ENCODE peak calls at places on chromosome 13, in four cellular contexts. T is fibroblast of mammary gland, X is EL, Y is HTR-8/SVneo. L is an unnamed sample.

GRCh38 chr13:100674363-100674847 is at the start of gene TMTC4:
- DNase-seq in T (no peak), X (no peak), Y (no peak), L (no peak)

GRCh38 chr13:74444161-74444571 is 310.0 kb upstream of the KLF12 start:
- DNase-seq in T (no peak), X (peak; percentile 78), Y (no peak), L (peak; percentile 10)

GRCh38 chr13:100040196-100040595 is 48.7 kb upstream of the PCCA start:
- DNase-seq in T (no peak), X (no peak), Y (no peak), L (no peak)

GRCh38 chr13:51453959-51454703 is 1.3 kb upstream of the INTS6 start:
- DNase-seq in T (peak; percentile 21), X (peak; percentile 31), Y (peak; percentile 2), L (no peak)

GRCh38 chr13:29922281-29922821 is 71.9 kb upstream of the UBL3 start:
- DNase-seq in T (peak; percentile 73), X (peak; percentile 60), Y (no peak), L (peak; percentile 24)

GRCh38 chr13:101757446-101758039 is 305.1 kb downstream of the ITGBL1 start:
- DNase-seq in T (peak; percentile 63), X (peak; percentile 48), Y (peak; percentile 33), L (peak; percentile 62)

GRCh38 chr13:113299951-113300350 is 2.9 kb downstream of the LAMP1 start:
- DNase-seq in T (peak; percentile 43), X (no peak), Y (no peak), L (no peak)

GRCh38 chr13:106565127-106565775 is 2.7 kb downstream of the ARGLU1 start:
- DNase-seq in T (no peak), X (no peak), Y (no peak), L (no peak)

GRCh38 chr13:62125451-62125850 is 709.8 kb upstream of the PCDH20 start:
- DNase-seq in T (no peak), X (no peak), Y (no peak), L (no peak)

GRCh38 chr13:27796544-27797227 is 4.4 kb downstream of the GSX1 start:
- DNase-seq in T (no peak), X (no peak), Y (no peak), L (no peak)

GRCh38 chr13:94324409-94325147 is 154.9 kb downstream of the DCT start:
- DNase-seq in T (no peak), X (no peak), Y (no peak), L (no peak)

GRCh38 chr13:81929988-81930387 is 1589.1 kb upstream of the SPRY2 start:
- DNase-seq in T (peak; percentile 8), X (peak; percentile 40), Y (peak; percentile 3), L (no peak)

GRCh38 chr13:40230833-40231266 is 435.6 kb downstream of the FOXO1 start:
- DNase-seq in T (peak; percentile 78), X (peak; percentile 6), Y (no peak), L (peak; percentile 69)

GRCh38 chr13:102856603-102857002 is 10.8 kb downstream of the ERCC5 start:
- DNase-seq in T (peak; percentile 81), X (no peak), Y (no peak), L (no peak)

GRCh38 chr13:19658192-19658591 is 24.7 kb downstream of the MPHOSPH8 start:
- DNase-seq in T (peak; percentile 43), X (no peak), Y (no peak), L (no peak)

GRCh38 chr13:112928958-112929777 is 39.8 kb upstream of the MCF2L start:
- DNase-seq in T (peak; percentile 47), X (peak; percentile 37), Y (no peak), L (peak; percentile 32)

GRCh38 chr13:99959127-99959529 is 12.4 kb downstream of the ZIC5 start:
- DNase-seq in T (no peak), X (no peak), Y (no peak), L (no peak)

GRCh38 chr13:78658630-78659449 is at the start of gene OBI1:
- DNase-seq in T (peak; percentile 89), X (peak; percentile 83), Y (peak; percentile 60), L (peak; percentile 97)

L was measured in foreskin fibroblast.